ENCODE peak calls at places on chromosomes 16 and 17, in eight cellular contexts. F is mammary epithelial cell, E is colonic mucosa, M is heart right ventricle, U is lower leg skin, T is bronchial epithelial cell, L is BJ, A is HL-60. N is an unnamed sample.

GRCh38 chr16:88702364-88703210 is 3.6 kb downstream of the RNF166 start:
- DNase-seq in A (no peak), L (no peak), T (no peak), M (no peak), F (no peak), E (no peak), U (no peak), N (no peak)

GRCh38 chr17:79201536-79202227 is 127.1 kb downstream of the ENGASE start:
- DNase-seq in E (no peak), L (no peak), M (no peak), U (no peak), T (peak), A (no peak), F (peak), N (no peak)

GRCh38 chr16:80622007-80622406 is 81.2 kb downstream of the DYNLRB2 start:
- DNase-seq in A (no peak), L (no peak), T (no peak), E (no peak), F (no peak), M (no peak), U (no peak), N (no peak)

GRCh38 chr16:69481901-69482341 is 57.5 kb downstream of the CYB5B start:
- DNase-seq in A (no peak), U (peak), E (peak), F (peak), T (peak), L (no peak), M (peak), N (no peak)

GRCh38 chr16:86566966-86567700 is 504 bp downstream of the FOXC2 start:
- DNase-seq in M (peak), F (peak), L (no peak), A (no peak), U (no peak), E (no peak), T (no peak), N (no peak)

GRCh38 chr16:85729452-85729851 is 21.4 kb downstream of the C16orf74 start:
- DNase-seq in U (no peak), A (no peak), T (no peak), L (no peak), F (no peak), E (no peak), M (no peak), N (no peak)

GRCh38 chr17:2952174-2952845 is 111.1 kb downstream of the OR1D5 start:
- DNase-seq in M (no peak), T (no peak), A (no peak), U (no peak), E (peak), F (no peak), L (no peak), N (no peak)

GRCh38 chr17:27322690-27323508 is 29.0 kb downstream of the WSB1 start:
- DNase-seq in U (peak), A (no peak), F (no peak), M (no peak), T (no peak), E (no peak), L (no peak), N (no peak)

GRCh38 chr17:69734656-69735055 is 320.2 kb downstream of the MAP2K6 start:
- DNase-seq in F (no peak), M (no peak), T (no peak), E (no peak), U (no peak), L (no peak), A (no peak), N (no peak)

GRCh38 chr17:67376892-67377726 is at the start of gene PITPNC1:
- DNase-seq in M (peak), U (peak), T (peak), L (peak), E (peak), F (peak), A (no peak), N (no peak)
- TF ChIP-seq CTCF in M (peak), U (no peak), T (no peak), L (peak), E (no peak), F (no peak), A (no peak), N (no peak)

GRCh38 chr17:51035436-51035835 is 85.2 kb downstream of the SPAG9 start:
- DNase-seq in L (peak), T (no peak), E (no peak), U (no peak), A (no peak), F (peak), M (no peak), N (peak)
- H3K4me3 ChIP-seq in L (no peak), T (no peak), E (no peak), U (no peak), A (no peak), F (no peak), M (no peak), N (no peak)

DNA sequence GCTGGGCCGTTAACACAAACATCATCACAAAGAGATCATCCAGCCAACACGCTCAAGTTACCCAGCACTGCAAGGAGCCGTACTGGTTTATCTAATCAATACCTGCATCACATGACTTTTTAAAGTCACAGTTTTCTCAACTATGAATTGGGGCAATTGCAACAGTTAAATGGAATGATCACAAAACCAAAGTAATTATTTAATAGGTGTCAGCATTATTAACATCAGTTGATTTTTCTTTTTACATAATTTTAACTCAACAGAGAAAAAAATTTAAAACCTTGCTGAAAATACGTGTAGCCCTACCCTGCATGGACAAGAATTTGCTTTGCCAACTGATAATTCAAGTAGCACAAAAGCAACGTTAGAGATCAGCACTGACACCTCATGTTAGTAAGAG is 95.7 kb upstream of the SOX9 start:
- DNase-seq in T (no peak), U (no peak), L (no peak), E (no peak), M (no peak), A (no peak), F (no peak), N (no peak)
- TF ChIP-seq CTCF in T (no peak), U (no peak), L (no peak), E (no peak), M (no peak), A (no peak), F (no peak), N (no peak)

GRCh38 chr17:48615963-48616718 is 1.0 kb upstream of the HOXB8 start:
- DNase-seq in T (no peak), F (no peak), U (no peak), L (no peak), A (no peak), M (no peak), E (no peak), N (no peak)

GRCh38 chr17:48618366-48618896 is 3.3 kb upstream of the HOXB8 start:
- DNase-seq in L (no peak), T (peak), U (peak), M (peak), E (peak), A (peak), F (peak), N (peak)

GRCh38 chr17:48615212-48615962 is at the start of gene HOXB8:
- DNase-seq in A (no peak), L (no peak), T (no peak), F (no peak), M (no peak), U (no peak), E (no peak), N (no peak)

GRCh38 chr17:48617515-48618365 is 2.6 kb upstream of the HOXB8 start:
- DNase-seq in F (peak), M (no peak), U (no peak), A (no peak), L (no peak), E (no peak), T (no peak), N (no peak)

DNA sequence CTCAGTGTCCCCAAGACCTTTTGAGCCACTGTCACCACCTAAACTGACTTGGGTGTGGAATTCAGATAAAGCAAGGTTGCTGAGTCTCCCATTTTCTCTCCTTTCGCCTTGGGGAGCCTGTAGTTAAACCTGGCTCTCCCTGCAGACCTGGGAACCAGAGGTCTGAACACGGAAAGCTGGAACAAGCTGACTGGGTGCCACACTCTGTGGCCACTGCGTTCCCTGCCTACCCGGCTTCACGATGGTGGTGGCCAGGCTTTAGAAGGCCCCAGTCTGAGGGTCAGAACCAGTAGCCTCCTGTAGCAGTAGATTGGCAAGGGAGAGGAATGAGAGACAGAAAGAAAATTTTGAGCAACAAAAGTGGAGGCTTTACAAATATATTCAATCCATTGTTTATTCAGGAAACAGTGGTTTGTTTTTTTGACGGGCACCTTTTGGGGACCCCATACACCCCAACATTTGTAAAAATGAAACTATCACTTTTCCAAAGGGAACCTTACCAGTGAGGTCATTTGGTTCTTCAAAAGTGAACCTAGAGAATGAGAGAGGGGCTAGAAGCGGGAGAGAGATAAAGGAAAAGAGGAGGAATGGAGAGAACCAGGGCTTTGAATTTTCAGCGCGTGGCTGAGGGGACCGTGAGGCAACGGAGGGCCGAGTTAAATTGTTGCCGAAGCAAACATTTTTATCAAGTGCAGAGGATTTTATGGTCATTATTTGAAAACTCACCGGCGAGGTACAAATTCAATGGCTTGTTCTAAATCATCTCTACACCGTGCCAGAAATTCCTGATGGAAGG is 1.8 kb upstream of the HOXB8 start:
- DNase-seq in M (no peak), L (no peak), U (no peak), F (no peak), T (no peak), E (no peak), A (no peak), N (no peak)
- H3K4me3 ChIP-seq in M (no peak), L (no peak), U (no peak), F (no peak), T (no peak), E (no peak), A (no peak), N (no peak)

GRCh38 chr17:32112416-32112815 is 29.9 kb upstream of the RHOT1 start:
- DNase-seq in T (no peak), U (no peak), A (no peak), F (no peak), L (no peak), M (no peak), E (no peak), N (no peak)
- TF ChIP-seq CTCF in T (no peak), U (no peak), A (no peak), F (no peak), L (no peak), M (no peak), E (no peak), N (no peak)

DNA sequence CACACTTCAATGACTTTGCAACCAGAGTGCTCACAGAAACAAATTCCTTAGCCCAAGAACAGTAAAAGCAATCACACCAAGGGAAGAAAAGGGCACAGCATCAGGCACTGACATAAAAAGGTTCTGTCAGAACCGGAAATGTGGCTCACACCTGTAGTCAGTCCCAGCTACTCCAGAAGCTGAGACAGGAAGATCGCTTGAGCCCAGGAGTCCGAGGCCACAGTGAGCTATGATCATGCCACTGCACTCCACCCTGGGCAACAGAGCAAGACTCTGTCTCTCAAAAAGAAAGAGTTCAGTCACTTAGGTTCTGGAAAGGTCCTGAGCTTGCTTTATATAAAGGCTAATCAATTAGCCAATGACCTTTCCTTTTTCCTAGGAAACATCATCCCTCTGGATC is 22.7 kb downstream of the YWHAE start:
- DNase-seq in T (no peak), U (peak), L (no peak), E (no peak), F (no peak), A (no peak), M (no peak), N (no peak)
- H3K4me3 ChIP-seq in T (no peak), U (no peak), L (no peak), E (no peak), F (no peak), A (no peak), M (no peak), N (no peak)

GRCh38 chr17:46942441-46943217 is 19.7 kb downstream of the GOSR2 start:
- DNase-seq in F (peak), T (peak), A (peak), L (no peak), M (peak), E (peak), U (peak), N (peak)
- TF ChIP-seq CTCF in F (peak), T (peak), A (peak), L (peak), M (peak), E (peak), U (no peak), N (peak)

GRCh38 chr17:81723651-81724209 is 11.6 kb downstream of the SLC25A10 start:
- DNase-seq in M (no peak), F (peak), L (no peak), A (no peak), U (no peak), T (peak), E (peak), N (no peak)
- H3K4me3 ChIP-seq in M (no peak), F (no peak), L (no peak), A (no peak), U (no peak), T (no peak), E (no peak), N (no peak)

GRCh38 chr16:25228372-25228771 is 11.6 kb downstream of the AQP8 start:
- DNase-seq in A (no peak), T (no peak), L (no peak), M (no peak), U (no peak), F (no peak), E (no peak), N (no peak)
- TF ChIP-seq CTCF in A (no peak), T (no peak), L (no peak), M (no peak), U (no peak), F (no peak), E (no peak), N (no peak)

N was measured in HFF-Myc.